ENCODE peak calls at places on chromosomes 3 and 15, in ten cellular contexts. One of them, this sample, is unnamed.

GRCh38 chr15:59255647-59256380 is 49.2 kb downstream of the LDHAL6B start:
- DNase-seq in naive thymus-derived CD4-positive, alpha-beta T cell: peak; percentile 3
- DNase-seq in T1000: no peak
- DNase-seq in activated CD4-positive, alpha-beta T cell treated with anti-CD3 and anti-CD28 coated beads, Interleukin-2, amount 50 U/mL, for 24 hours: no peak
- DNase-seq in left colon: peak; percentile 48
- DNase-seq in activated T-cell treated with anti-CD3 and anti-CD28 coated beads, Interleukin-2, amount 50 U/mL, for 72 hours: peak; percentile 18
- DNase-seq in aorta: no peak
- DNase-seq in Right ventricle myocardium superior: no peak
- DNase-seq in neural crest cell: no peak
- DNase-seq in neural progenitor cell: no peak
- DNase-seq in this sample: no peak

GRCh38 chr3:41794748-41795589 is 166.9 kb downstream of the ULK4 start:
- DNase-seq in naive thymus-derived CD4-positive, alpha-beta T cell: no peak
- DNase-seq in T1000: no peak
- DNase-seq in activated CD4-positive, alpha-beta T cell treated with anti-CD3 and anti-CD28 coated beads, Interleukin-2, amount 50 U/mL, for 24 hours: no peak
- DNase-seq in left colon: no peak
- DNase-seq in activated T-cell treated with anti-CD3 and anti-CD28 coated beads, Interleukin-2, amount 50 U/mL, for 72 hours: no peak
- DNase-seq in aorta: no peak
- DNase-seq in Right ventricle myocardium superior: no peak
- DNase-seq in neural crest cell: no peak
- DNase-seq in neural progenitor cell: peak; percentile 17
- DNase-seq in this sample: no peak

GRCh38 chr3:149266733-149267132 is 45.1 kb upstream of the CP start:
- DNase-seq in naive thymus-derived CD4-positive, alpha-beta T cell: no peak
- DNase-seq in T1000: no peak
- DNase-seq in activated CD4-positive, alpha-beta T cell treated with anti-CD3 and anti-CD28 coated beads, Interleukin-2, amount 50 U/mL, for 24 hours: no peak
- DNase-seq in left colon: no peak
- DNase-seq in activated T-cell treated with anti-CD3 and anti-CD28 coated beads, Interleukin-2, amount 50 U/mL, for 72 hours: no peak
- DNase-seq in aorta: no peak
- DNase-seq in Right ventricle myocardium superior: no peak
- DNase-seq in neural crest cell: no peak
- DNase-seq in neural progenitor cell: no peak
- DNase-seq in this sample: no peak

GRCh38 chr3:85081191-85081895 is 122.6 kb downstream of the CADM2 start:
- DNase-seq in naive thymus-derived CD4-positive, alpha-beta T cell: no peak
- DNase-seq in T1000: no peak
- DNase-seq in activated CD4-positive, alpha-beta T cell treated with anti-CD3 and anti-CD28 coated beads, Interleukin-2, amount 50 U/mL, for 24 hours: no peak
- DNase-seq in left colon: no peak
- DNase-seq in activated T-cell treated with anti-CD3 and anti-CD28 coated beads, Interleukin-2, amount 50 U/mL, for 72 hours: no peak
- DNase-seq in aorta: no peak
- DNase-seq in Right ventricle myocardium superior: no peak
- DNase-seq in neural crest cell: no peak
- DNase-seq in neural progenitor cell: peak; percentile 20
- DNase-seq in this sample: no peak

GRCh38 chr15:68285243-68285980 is 7.9 kb downstream of the FEM1B start:
- DNase-seq in naive thymus-derived CD4-positive, alpha-beta T cell: no peak
- DNase-seq in T1000: no peak
- DNase-seq in activated CD4-positive, alpha-beta T cell treated with anti-CD3 and anti-CD28 coated beads, Interleukin-2, amount 50 U/mL, for 24 hours: no peak
- DNase-seq in left colon: no peak
- DNase-seq in activated T-cell treated with anti-CD3 and anti-CD28 coated beads, Interleukin-2, amount 50 U/mL, for 72 hours: no peak
- DNase-seq in aorta: no peak
- DNase-seq in Right ventricle myocardium superior: no peak
- DNase-seq in neural crest cell: no peak
- DNase-seq in neural progenitor cell: no peak
- DNase-seq in this sample: no peak

GRCh38 chr3:145739926-145740325 is 421.1 kb downstream of the PLOD2 start:
- DNase-seq in naive thymus-derived CD4-positive, alpha-beta T cell: no peak
- DNase-seq in T1000: peak; percentile 4
- DNase-seq in activated CD4-positive, alpha-beta T cell treated with anti-CD3 and anti-CD28 coated beads, Interleukin-2, amount 50 U/mL, for 24 hours: no peak
- DNase-seq in left colon: no peak
- DNase-seq in activated T-cell treated with anti-CD3 and anti-CD28 coated beads, Interleukin-2, amount 50 U/mL, for 72 hours: no peak
- DNase-seq in aorta: no peak
- DNase-seq in Right ventricle myocardium superior: no peak
- DNase-seq in neural crest cell: no peak
- DNase-seq in neural progenitor cell: no peak
- DNase-seq in this sample: no peak

GRCh38 chr3:12143949-12144504 is 14.7 kb downstream of the TIMP4 start:
- DNase-seq in naive thymus-derived CD4-positive, alpha-beta T cell: no peak
- DNase-seq in T1000: no peak
- DNase-seq in activated CD4-positive, alpha-beta T cell treated with anti-CD3 and anti-CD28 coated beads, Interleukin-2, amount 50 U/mL, for 24 hours: no peak
- DNase-seq in left colon: no peak
- DNase-seq in activated T-cell treated with anti-CD3 and anti-CD28 coated beads, Interleukin-2, amount 50 U/mL, for 72 hours: no peak
- DNase-seq in aorta: peak; percentile 84
- DNase-seq in Right ventricle myocardium superior: peak; percentile 77
- DNase-seq in neural crest cell: no peak
- DNase-seq in neural progenitor cell: no peak
- DNase-seq in this sample: peak; percentile 87

GRCh38 chr3:55649554-55649953 is 162.4 kb upstream of the WNT5A start:
- DNase-seq in naive thymus-derived CD4-positive, alpha-beta T cell: no peak
- DNase-seq in T1000: no peak
- DNase-seq in activated CD4-positive, alpha-beta T cell treated with anti-CD3 and anti-CD28 coated beads, Interleukin-2, amount 50 U/mL, for 24 hours: no peak
- DNase-seq in left colon: no peak
- DNase-seq in activated T-cell treated with anti-CD3 and anti-CD28 coated beads, Interleukin-2, amount 50 U/mL, for 72 hours: no peak
- DNase-seq in aorta: no peak
- DNase-seq in Right ventricle myocardium superior: no peak
- DNase-seq in neural crest cell: no peak
- DNase-seq in neural progenitor cell: no peak
- DNase-seq in this sample: no peak

GRCh38 chr3:179933079-179933478 is 103.7 kb downstream of the PEX5L start:
- DNase-seq in naive thymus-derived CD4-positive, alpha-beta T cell: no peak
- DNase-seq in T1000: no peak
- DNase-seq in activated CD4-positive, alpha-beta T cell treated with anti-CD3 and anti-CD28 coated beads, Interleukin-2, amount 50 U/mL, for 24 hours: no peak
- DNase-seq in left colon: no peak
- DNase-seq in activated T-cell treated with anti-CD3 and anti-CD28 coated beads, Interleukin-2, amount 50 U/mL, for 72 hours: no peak
- DNase-seq in aorta: no peak
- DNase-seq in Right ventricle myocardium superior: no peak
- DNase-seq in neural crest cell: no peak
- DNase-seq in neural progenitor cell: no peak
- DNase-seq in this sample: no peak

GRCh38 chr3:13072239-13073041 is 789 bp downstream of the IQSEC1 start:
- DNase-seq in naive thymus-derived CD4-positive, alpha-beta T cell: no peak
- DNase-seq in T1000: no peak
- DNase-seq in activated CD4-positive, alpha-beta T cell treated with anti-CD3 and anti-CD28 coated beads, Interleukin-2, amount 50 U/mL, for 24 hours: no peak
- DNase-seq in left colon: peak; percentile 55
- DNase-seq in activated T-cell treated with anti-CD3 and anti-CD28 coated beads, Interleukin-2, amount 50 U/mL, for 72 hours: no peak
- DNase-seq in aorta: peak; percentile 91
- DNase-seq in Right ventricle myocardium superior: peak; percentile 82
- DNase-seq in neural crest cell: no peak
- DNase-seq in neural progenitor cell: peak; percentile 16
- DNase-seq in this sample: peak; percentile 38

GRCh38 chr3:177053107-177053506 is 144.2 kb downstream of the TBL1XR1 start:
- DNase-seq in naive thymus-derived CD4-positive, alpha-beta T cell: no peak
- DNase-seq in T1000: no peak
- DNase-seq in activated CD4-positive, alpha-beta T cell treated with anti-CD3 and anti-CD28 coated beads, Interleukin-2, amount 50 U/mL, for 24 hours: no peak
- DNase-seq in left colon: no peak
- DNase-seq in activated T-cell treated with anti-CD3 and anti-CD28 coated beads, Interleukin-2, amount 50 U/mL, for 72 hours: no peak
- DNase-seq in aorta: no peak
- DNase-seq in Right ventricle myocardium superior: no peak
- DNase-seq in neural crest cell: no peak
- DNase-seq in neural progenitor cell: no peak
- DNase-seq in this sample: no peak

GRCh38 chr15:27873825-27874224 is 225.3 kb downstream of the OCA2 start:
- DNase-seq in naive thymus-derived CD4-positive, alpha-beta T cell: no peak
- DNase-seq in T1000: no peak
- DNase-seq in activated CD4-positive, alpha-beta T cell treated with anti-CD3 and anti-CD28 coated beads, Interleukin-2, amount 50 U/mL, for 24 hours: no peak
- DNase-seq in left colon: no peak
- DNase-seq in activated T-cell treated with anti-CD3 and anti-CD28 coated beads, Interleukin-2, amount 50 U/mL, for 72 hours: no peak
- DNase-seq in aorta: no peak
- DNase-seq in Right ventricle myocardium superior: no peak
- DNase-seq in neural crest cell: no peak
- DNase-seq in neural progenitor cell: no peak
- DNase-seq in this sample: no peak

GRCh38 chr3:134372405-134373277 is 1.6 kb downstream of the AMOTL2 start:
- DNase-seq in naive thymus-derived CD4-positive, alpha-beta T cell: no peak
- DNase-seq in T1000: no peak
- DNase-seq in activated CD4-positive, alpha-beta T cell treated with anti-CD3 and anti-CD28 coated beads, Interleukin-2, amount 50 U/mL, for 24 hours: no peak
- DNase-seq in left colon: no peak
- DNase-seq in activated T-cell treated with anti-CD3 and anti-CD28 coated beads, Interleukin-2, amount 50 U/mL, for 72 hours: no peak
- DNase-seq in aorta: peak; percentile 65
- DNase-seq in Right ventricle myocardium superior: no peak
- DNase-seq in neural crest cell: no peak
- DNase-seq in neural progenitor cell: no peak
- DNase-seq in this sample: no peak

GRCh38 chr15:63212050-63212973 is 22.9 kb downstream of the RAB8B start:
- DNase-seq in naive thymus-derived CD4-positive, alpha-beta T cell: no peak
- DNase-seq in T1000: no peak
- DNase-seq in activated CD4-positive, alpha-beta T cell treated with anti-CD3 and anti-CD28 coated beads, Interleukin-2, amount 50 U/mL, for 24 hours: no peak
- DNase-seq in left colon: no peak
- DNase-seq in activated T-cell treated with anti-CD3 and anti-CD28 coated beads, Interleukin-2, amount 50 U/mL, for 72 hours: peak; percentile 26
- DNase-seq in aorta: no peak
- DNase-seq in Right ventricle myocardium superior: no peak
- DNase-seq in neural crest cell: no peak
- DNase-seq in neural progenitor cell: no peak
- DNase-seq in this sample: no peak

GRCh38 chr3:10941972-10942371 is 50.6 kb upstream of the SLC6A1 start:
- DNase-seq in naive thymus-derived CD4-positive, alpha-beta T cell: no peak
- DNase-seq in T1000: no peak
- DNase-seq in activated CD4-positive, alpha-beta T cell treated with anti-CD3 and anti-CD28 coated beads, Interleukin-2, amount 50 U/mL, for 24 hours: no peak
- DNase-seq in left colon: no peak
- DNase-seq in activated T-cell treated with anti-CD3 and anti-CD28 coated beads, Interleukin-2, amount 50 U/mL, for 72 hours: peak; percentile 32
- DNase-seq in aorta: peak; percentile 61
- DNase-seq in Right ventricle myocardium superior: no peak
- DNase-seq in neural crest cell: peak; percentile 25
- DNase-seq in neural progenitor cell: peak; percentile 35
- DNase-seq in this sample: no peak

GRCh38 chr3:15877813-15878212 is 80.0 kb upstream of the ANKRD28 start:
- DNase-seq in naive thymus-derived CD4-positive, alpha-beta T cell: no peak
- DNase-seq in T1000: no peak
- DNase-seq in activated CD4-positive, alpha-beta T cell treated with anti-CD3 and anti-CD28 coated beads, Interleukin-2, amount 50 U/mL, for 24 hours: no peak
- DNase-seq in left colon: no peak
- DNase-seq in activated T-cell treated with anti-CD3 and anti-CD28 coated beads, Interleukin-2, amount 50 U/mL, for 72 hours: no peak
- DNase-seq in aorta: no peak
- DNase-seq in Right ventricle myocardium superior: no peak
- DNase-seq in neural crest cell: no peak
- DNase-seq in neural progenitor cell: no peak
- DNase-seq in this sample: no peak

GRCh38 chr15:71708741-71709140 is 101.6 kb upstream of the NR2E3 start:
- DNase-seq in naive thymus-derived CD4-positive, alpha-beta T cell: no peak
- DNase-seq in T1000: no peak
- DNase-seq in activated CD4-positive, alpha-beta T cell treated with anti-CD3 and anti-CD28 coated beads, Interleukin-2, amount 50 U/mL, for 24 hours: no peak
- DNase-seq in left colon: peak; percentile 28
- DNase-seq in activated T-cell treated with anti-CD3 and anti-CD28 coated beads, Interleukin-2, amount 50 U/mL, for 72 hours: no peak
- DNase-seq in aorta: peak; percentile 78
- DNase-seq in Right ventricle myocardium superior: no peak
- DNase-seq in neural crest cell: no peak
- DNase-seq in neural progenitor cell: no peak
- DNase-seq in this sample: no peak

GRCh38 chr15:62999923-63000484 is 42.5 kb upstream of the TPM1 start:
- DNase-seq in naive thymus-derived CD4-positive, alpha-beta T cell: no peak
- DNase-seq in T1000: no peak
- DNase-seq in activated CD4-positive, alpha-beta T cell treated with anti-CD3 and anti-CD28 coated beads, Interleukin-2, amount 50 U/mL, for 24 hours: no peak
- DNase-seq in left colon: no peak
- DNase-seq in activated T-cell treated with anti-CD3 and anti-CD28 coated beads, Interleukin-2, amount 50 U/mL, for 72 hours: no peak
- DNase-seq in aorta: no peak
- DNase-seq in Right ventricle myocardium superior: no peak
- DNase-seq in neural crest cell: no peak
- DNase-seq in neural progenitor cell: peak; percentile 81
- DNase-seq in this sample: no peak

GRCh38 chr3:183613366-183614293 is 21.8 kb upstream of the KLHL24 start:
- DNase-seq in naive thymus-derived CD4-positive, alpha-beta T cell: no peak
- DNase-seq in T1000: no peak
- DNase-seq in activated CD4-positive, alpha-beta T cell treated with anti-CD3 and anti-CD28 coated beads, Interleukin-2, amount 50 U/mL, for 24 hours: no peak
- DNase-seq in left colon: no peak
- DNase-seq in activated T-cell treated with anti-CD3 and anti-CD28 coated beads, Interleukin-2, amount 50 U/mL, for 72 hours: no peak
- DNase-seq in aorta: no peak
- DNase-seq in Right ventricle myocardium superior: no peak
- DNase-seq in neural crest cell: no peak
- DNase-seq in neural progenitor cell: no peak
- DNase-seq in this sample: no peak

GRCh38 chr3:13016083-13016725 is 57.0 kb downstream of the IQSEC1 start:
- DNase-seq in naive thymus-derived CD4-positive, alpha-beta T cell: peak; percentile 61
- DNase-seq in T1000: no peak
- DNase-seq in activated CD4-positive, alpha-beta T cell treated with anti-CD3 and anti-CD28 coated beads, Interleukin-2, amount 50 U/mL, for 24 hours: no peak
- DNase-seq in left colon: peak; percentile 72
- DNase-seq in activated T-cell treated with anti-CD3 and anti-CD28 coated beads, Interleukin-2, amount 50 U/mL, for 72 hours: peak; percentile 67
- DNase-seq in aorta: peak; percentile 83
- DNase-seq in Right ventricle myocardium superior: peak; percentile 74
- DNase-seq in neural crest cell: no peak
- DNase-seq in neural progenitor cell: no peak
- DNase-seq in this sample: no peak

GRCh38 chr15:31326729-31327673 is at the start of gene KLF13:
- DNase-seq in naive thymus-derived CD4-positive, alpha-beta T cell: no peak
- DNase-seq in T1000: no peak
- DNase-seq in activated CD4-positive, alpha-beta T cell treated with anti-CD3 and anti-CD28 coated beads, Interleukin-2, amount 50 U/mL, for 24 hours: no peak
- DNase-seq in left colon: peak; percentile 79
- DNase-seq in activated T-cell treated with anti-CD3 and anti-CD28 coated beads, Interleukin-2, amount 50 U/mL, for 72 hours: peak; percentile 71
- DNase-seq in aorta: no peak
- DNase-seq in Right ventricle myocardium superior: peak; percentile 84
- DNase-seq in neural crest cell: no peak
- DNase-seq in neural progenitor cell: peak; percentile 61
- DNase-seq in this sample: peak; percentile 62

GRCh38 chr15:59339252-59339672 is 33.4 kb downstream of the MYO1E start:
- DNase-seq in naive thymus-derived CD4-positive, alpha-beta T cell: no peak
- DNase-seq in T1000: no peak
- DNase-seq in activated CD4-positive, alpha-beta T cell treated with anti-CD3 and anti-CD28 coated beads, Interleukin-2, amount 50 U/mL, for 24 hours: no peak
- DNase-seq in left colon: no peak
- DNase-seq in activated T-cell treated with anti-CD3 and anti-CD28 coated beads, Interleukin-2, amount 50 U/mL, for 72 hours: no peak
- DNase-seq in aorta: no peak
- DNase-seq in Right ventricle myocardium superior: no peak
- DNase-seq in neural crest cell: no peak
- DNase-seq in neural progenitor cell: no peak
- DNase-seq in this sample: no peak

GRCh38 chr3:129958715-129959114 is 15.8 kb upstream of the TRH start:
- DNase-seq in naive thymus-derived CD4-positive, alpha-beta T cell: no peak
- DNase-seq in T1000: no peak
- DNase-seq in activated CD4-positive, alpha-beta T cell treated with anti-CD3 and anti-CD28 coated beads, Interleukin-2, amount 50 U/mL, for 24 hours: no peak
- DNase-seq in left colon: no peak
- DNase-seq in activated T-cell treated with anti-CD3 and anti-CD28 coated beads, Interleukin-2, amount 50 U/mL, for 72 hours: no peak
- DNase-seq in aorta: no peak
- DNase-seq in Right ventricle myocardium superior: no peak
- DNase-seq in neural crest cell: no peak
- DNase-seq in neural progenitor cell: no peak
- DNase-seq in this sample: no peak

GRCh38 chr3:177673105-177673804 is 476.0 kb upstream of the TBL1XR1 start:
- DNase-seq in naive thymus-derived CD4-positive, alpha-beta T cell: no peak
- DNase-seq in T1000: no peak
- DNase-seq in activated CD4-positive, alpha-beta T cell treated with anti-CD3 and anti-CD28 coated beads, Interleukin-2, amount 50 U/mL, for 24 hours: no peak
- DNase-seq in left colon: no peak
- DNase-seq in activated T-cell treated with anti-CD3 and anti-CD28 coated beads, Interleukin-2, amount 50 U/mL, for 72 hours: no peak
- DNase-seq in aorta: no peak
- DNase-seq in Right ventricle myocardium superior: no peak
- DNase-seq in neural crest cell: no peak
- DNase-seq in neural progenitor cell: no peak
- DNase-seq in this sample: no peak

GRCh38 chr3:102161362-102162006 is 273.3 kb upstream of the ZPLD1 start:
- DNase-seq in naive thymus-derived CD4-positive, alpha-beta T cell: no peak
- DNase-seq in T1000: no peak
- DNase-seq in activated CD4-positive, alpha-beta T cell treated with anti-CD3 and anti-CD28 coated beads, Interleukin-2, amount 50 U/mL, for 24 hours: no peak
- DNase-seq in left colon: no peak
- DNase-seq in activated T-cell treated with anti-CD3 and anti-CD28 coated beads, Interleukin-2, amount 50 U/mL, for 72 hours: no peak
- DNase-seq in aorta: no peak
- DNase-seq in Right ventricle myocardium superior: no peak
- DNase-seq in neural crest cell: no peak
- DNase-seq in neural progenitor cell: no peak
- DNase-seq in this sample: no peak

GRCh38 chr15:41941644-41942415 is 30.5 kb downstream of the EHD4 start:
- DNase-seq in naive thymus-derived CD4-positive, alpha-beta T cell: no peak
- DNase-seq in T1000: no peak
- DNase-seq in activated CD4-positive, alpha-beta T cell treated with anti-CD3 and anti-CD28 coated beads, Interleukin-2, amount 50 U/mL, for 24 hours: no peak
- DNase-seq in left colon: no peak
- DNase-seq in activated T-cell treated with anti-CD3 and anti-CD28 coated beads, Interleukin-2, amount 50 U/mL, for 72 hours: no peak
- DNase-seq in aorta: no peak
- DNase-seq in Right ventricle myocardium superior: peak; percentile 44
- DNase-seq in neural crest cell: no peak
- DNase-seq in neural progenitor cell: peak; percentile 78
- DNase-seq in this sample: no peak

GRCh38 chr15:67225336-67225735 is 29.1 kb downstream of the AAGAB start:
- DNase-seq in naive thymus-derived CD4-positive, alpha-beta T cell: no peak
- DNase-seq in T1000: no peak
- DNase-seq in activated CD4-positive, alpha-beta T cell treated with anti-CD3 and anti-CD28 coated beads, Interleukin-2, amount 50 U/mL, for 24 hours: no peak
- DNase-seq in left colon: no peak
- DNase-seq in activated T-cell treated with anti-CD3 and anti-CD28 coated beads, Interleukin-2, amount 50 U/mL, for 72 hours: no peak
- DNase-seq in aorta: no peak
- DNase-seq in Right ventricle myocardium superior: no peak
- DNase-seq in neural crest cell: no peak
- DNase-seq in neural progenitor cell: no peak
- DNase-seq in this sample: no peak

GRCh38 chr3:16808393-16809107 is 76.2 kb upstream of the PLCL2 start:
- DNase-seq in naive thymus-derived CD4-positive, alpha-beta T cell: no peak
- DNase-seq in T1000: no peak
- DNase-seq in activated CD4-positive, alpha-beta T cell treated with anti-CD3 and anti-CD28 coated beads, Interleukin-2, amount 50 U/mL, for 24 hours: no peak
- DNase-seq in left colon: no peak
- DNase-seq in activated T-cell treated with anti-CD3 and anti-CD28 coated beads, Interleukin-2, amount 50 U/mL, for 72 hours: no peak
- DNase-seq in aorta: no peak
- DNase-seq in Right ventricle myocardium superior: no peak
- DNase-seq in neural crest cell: no peak
- DNase-seq in neural progenitor cell: no peak
- DNase-seq in this sample: no peak

This sample was measured in breast epithelium.